ENCODE peak calls at places on chromosome 20, in ten cellular contexts. X is heart right ventricle; V is iPS DF 19.7; P is cardiac muscle cell; N is HEK293T; R is ovary; I is heart left ventricle; D is ureter; E is activated T-cell treated with anti-CD3 and anti-CD28 coated beads, Interleukin-2, amount 50 U/mL, for 72 hours; Q is stimulated activated CD4-positive, alpha-beta T cell treated with anti-CD3 and anti-CD28 coated beads, Interleukin-4, amount 100 ng/mL, for 48 hours. G is an unnamed sample.
A peak's percentile ranks its signal among the peaks of the same experiment; 100 is the strongest.

GRCh38 chr20:52852695-52853094 is 119.5 kb upstream of the TSHZ2 start:
- DNase-seq in V (no peak), D (no peak), Q (no peak), I (no peak), E (no peak), N (no peak), X (no peak), P (peak; percentile 12), R (no peak), G (no peak)

GRCh38 chr20:64152906-64153305 is 11.3 kb upstream of the MYT1 start:
- DNase-seq in V (no peak), X (no peak), E (no peak), P (no peak), D (no peak), I (peak; percentile 4), Q (no peak), R (no peak), N (no peak), G (peak; percentile 91)

GRCh38 chr20:53202781-53203180 is 230.6 kb downstream of the TSHZ2 start:
- DNase-seq in P (no peak), Q (no peak), N (no peak), X (no peak), R (no peak), E (no peak), D (no peak), V (no peak), I (no peak), G (no peak)

GRCh38 chr20:58127731-58128130 is 100.7 kb downstream of the ANKRD60 start:
- DNase-seq in R (no peak), E (no peak), D (no peak), Q (peak; percentile 1), I (no peak), N (no peak), P (peak; percentile 77), V (no peak), X (no peak), G (no peak)

GRCh38 chr20:45391559-45391958 is 13.4 kb upstream of the TP53TG5 start:
- DNase-seq in N (no peak), X (no peak), E (no peak), P (no peak), V (no peak), R (no peak), Q (no peak), I (no peak), D (no peak), G (no peak)

GRCh38 chr20:31496761-31497295 is 17.4 kb upstream of the HM13 start:
- DNase-seq in D (peak; percentile 83), V (no peak), E (no peak), I (peak; percentile 79), R (peak; percentile 36), X (peak; percentile 89), P (peak; percentile 77), Q (no peak), N (no peak), G (no peak)

GRCh38 chr20:1858859-1859258 is 36.3 kb upstream of the SIRPA start:
- DNase-seq in Q (no peak), N (no peak), V (no peak), E (no peak), I (no peak), P (peak; percentile 73), D (no peak), R (no peak), X (no peak), G (no peak)

GRCh38 chr20:4108495-4109306 is 93.3 kb upstream of the RNF24 start:
- DNase-seq in D (peak; percentile 75), Q (peak; percentile 56), N (peak; percentile 82), I (peak; percentile 52), R (peak; percentile 71), V (peak; percentile 75), X (peak; percentile 32), P (peak; percentile 92), E (peak; percentile 79), G (peak; percentile 73)

GRCh38 chr20:38091447-38092216 is 58.1 kb downstream of the RPRD1B start:
- DNase-seq in N (no peak), E (no peak), R (no peak), X (no peak), Q (no peak), P (no peak), I (no peak), D (no peak), V (no peak), G (no peak)

GRCh38 chr20:17107127-17107526 is 119.7 kb upstream of the PCSK2 start:
- DNase-seq in I (no peak), Q (no peak), P (no peak), E (no peak), N (no peak), D (no peak), V (no peak), X (no peak), R (no peak), G (no peak)

GRCh38 chr20:41185013-41185757 is 47.8 kb downstream of the PLCG1 start:
- DNase-seq in I (peak; percentile 42), R (no peak), Q (no peak), V (no peak), X (no peak), D (no peak), N (no peak), E (no peak), P (no peak), G (no peak)

GRCh38 chr20:34982270-34983088 is 26.8 kb downstream of the MYH7B start:
- DNase-seq in D (no peak), P (no peak), X (no peak), I (no peak), V (no peak), Q (no peak), R (no peak), E (no peak), N (no peak), G (no peak)

GRCh38 chr20:25000268-25000801 is 7.8 kb upstream of the APMAP start:
- DNase-seq in R (peak; percentile 48), I (peak; percentile 53), D (peak; percentile 85), Q (no peak), P (peak; percentile 88), N (no peak), X (peak; percentile 54), E (no peak), V (no peak), G (no peak)

G was measured in NCI-H526.